ENCODE peak calls at places on chromosomes 5 and 9, in five cellular contexts. I is NCI-H1436, P is iris pigment epithelial cell, O is C1 segment of cervical spinal cord, X is tibial nerve. L is an unnamed sample.

GRCh38 chr5:68200288-68200687 is 15.3 kb upstream of the PIK3R1 start:
- DNase-seq in I (no peak), P (no peak), O (no peak), X (no peak), L (no peak)

GRCh38 chr5:142779163-142779562 is 9.0 kb downstream of the ARHGAP26 start:
- DNase-seq in I (no peak), P (peak; percentile 39), O (no peak), X (no peak), L (no peak)

GRCh38 chr5:134267366-134268018 is 41.6 kb upstream of the PPP2CA start:
- DNase-seq in I (no peak), P (peak; percentile 57), O (no peak), X (no peak), L (peak; percentile 16)

GRCh38 chr5:2732850-2733249 is 18.6 kb downstream of the IRX2 start:
- DNase-seq in I (peak; percentile 52), P (no peak), O (no peak), X (no peak), L (no peak)

GRCh38 chr9:134066546-134066922 is 1.3 kb downstream of the BRD3 start:
- DNase-seq in I (no peak), P (peak; percentile 36), O (no peak), X (no peak), L (no peak)

GRCh38 chr5:147554285-147554817 is 44.5 kb upstream of the DPYSL3 start:
- DNase-seq in I (peak; percentile 19), P (peak; percentile 82), O (no peak), X (peak; percentile 9), L (no peak)

GRCh38 chr5:66440202-66440680 is 156.0 kb upstream of the MAST4 start:
- DNase-seq in I (no peak), P (peak; percentile 1), O (no peak), X (no peak), L (no peak)

GRCh38 chr9:110828148-110828730 is 159.6 kb downstream of the MUSK start:
- DNase-seq in I (no peak), P (peak; percentile 68), O (peak; percentile 62), X (peak; percentile 75), L (no peak)

GRCh38 chr5:5220896-5221295 is 80.8 kb downstream of the ADAMTS16 start:
- DNase-seq in I (no peak), P (no peak), O (no peak), X (no peak), L (no peak)

GRCh38 chr5:16784843-16785791 is 151.0 kb downstream of the MYO10 start:
- DNase-seq in I (no peak), P (peak; percentile 34), O (no peak), X (no peak), L (no peak)

GRCh38 chr9:71361357-71361756 is 239.9 kb upstream of the TRPM3 start:
- DNase-seq in I (no peak), P (no peak), O (no peak), X (no peak), L (no peak)

GRCh38 chr9:130825051-130825651 is 9.9 kb upstream of the ABL1 start:
- DNase-seq in I (peak; percentile 9), P (peak; percentile 87), O (no peak), X (peak; percentile 24), L (no peak)

GRCh38 chr5:140239939-140240700 is 62.8 kb downstream of the PFDN1 start:
- DNase-seq in I (peak; percentile 22), P (peak; percentile 70), O (peak; percentile 36), X (peak; percentile 33), L (peak; percentile 59)

GRCh38 chr5:143676794-143677193 is 135.2 kb upstream of the HMHB1 start:
- DNase-seq in I (no peak), P (no peak), O (no peak), X (no peak), L (no peak)

GRCh38 chr5:149113669-149114068 is 27.6 kb upstream of the ABLIM3 start:
- DNase-seq in I (no peak), P (peak; percentile 91), O (no peak), X (no peak), L (no peak)

L was measured in NCI-H460.